ENCODE peak calls at places on chromosomes 3 and 15, in eight cellular contexts. One of them, this sample, is unnamed. For H3K36me3 and H3K4me1, the result is how much of the 10 kb centered on the place peaks cover.

GRCh38 chr3:157128771-157129671 is 30.9 kb downstream of the CCNL1 start:
- DNase-seq in left ventricle myocardium inferior: no peak
- DNase-seq in effector memory CD4-positive, alpha-beta T cell: no peak
- DNase-seq in stomach: peak
- DNase-seq in tibial nerve: no peak
- DNase-seq in IMR-90: peak
- DNase-seq in heart left ventricle: no peak
- DNase-seq in small intestine: peak
- DNase-seq in this sample: peak

GRCh38 chr15:98331676-98332075 is 316.7 kb upstream of the IGF1R start:
- DNase-seq in left ventricle myocardium inferior: no peak
- DNase-seq in effector memory CD4-positive, alpha-beta T cell: no peak
- DNase-seq in stomach: no peak
- DNase-seq in tibial nerve: no peak
- DNase-seq in IMR-90: no peak
- DNase-seq in heart left ventricle: no peak
- DNase-seq in small intestine: no peak
- DNase-seq in this sample: no peak

GRCh38 chr3:141789281-141789680 is 26.1 kb downstream of the GRK7 start:
- DNase-seq in left ventricle myocardium inferior: no peak
- DNase-seq in effector memory CD4-positive, alpha-beta T cell: no peak
- DNase-seq in stomach: no peak
- DNase-seq in tibial nerve: no peak
- DNase-seq in IMR-90: no peak
- DNase-seq in heart left ventricle: no peak
- DNase-seq in small intestine: no peak
- DNase-seq in this sample: no peak

GRCh38 chr3:185549111-185549510 is 3.3 kb downstream of the LIPH start:
- DNase-seq in left ventricle myocardium inferior: no peak
- DNase-seq in effector memory CD4-positive, alpha-beta T cell: no peak
- DNase-seq in stomach: peak
- DNase-seq in tibial nerve: no peak
- DNase-seq in IMR-90: peak
- DNase-seq in heart left ventricle: no peak
- DNase-seq in small intestine: peak
- DNase-seq in this sample: no peak

GRCh38 chr3:187197255-187197654 is at the start of gene RTP1:
- DNase-seq in left ventricle myocardium inferior: no peak
- DNase-seq in effector memory CD4-positive, alpha-beta T cell: no peak
- DNase-seq in stomach: no peak
- DNase-seq in tibial nerve: no peak
- DNase-seq in IMR-90: no peak
- DNase-seq in heart left ventricle: no peak
- DNase-seq in small intestine: no peak
- DNase-seq in this sample: no peak

GRCh38 chr3:15300318-15301078 is 31.9 kb downstream of the SH3BP5 start:
- DNase-seq in left ventricle myocardium inferior: no peak
- DNase-seq in effector memory CD4-positive, alpha-beta T cell: no peak
- DNase-seq in stomach: no peak
- DNase-seq in tibial nerve: no peak
- DNase-seq in IMR-90: peak
- DNase-seq in heart left ventricle: no peak
- DNase-seq in small intestine: no peak
- DNase-seq in this sample: no peak

GRCh38 chr15:25830844-25831443 is 32.2 kb downstream of the ATP10A start:
- DNase-seq in left ventricle myocardium inferior: no peak
- DNase-seq in effector memory CD4-positive, alpha-beta T cell: no peak
- DNase-seq in stomach: no peak
- DNase-seq in tibial nerve: no peak
- DNase-seq in IMR-90: peak
- DNase-seq in heart left ventricle: peak
- DNase-seq in small intestine: no peak
- DNase-seq in this sample: no peak

GRCh38 chr15:87618203-87618725 is 638.3 kb downstream of the NTRK3 start:
- DNase-seq in left ventricle myocardium inferior: no peak
- DNase-seq in effector memory CD4-positive, alpha-beta T cell: no peak
- DNase-seq in stomach: no peak
- DNase-seq in tibial nerve: no peak
- DNase-seq in IMR-90: no peak
- DNase-seq in heart left ventricle: no peak
- DNase-seq in small intestine: no peak
- DNase-seq in this sample: no peak

GRCh38 chr3:7950890-7951289 is 550.7 kb upstream of the LMCD1 start:
- DNase-seq in left ventricle myocardium inferior: no peak
- DNase-seq in effector memory CD4-positive, alpha-beta T cell: no peak
- DNase-seq in stomach: no peak
- DNase-seq in tibial nerve: no peak
- DNase-seq in IMR-90: no peak
- DNase-seq in heart left ventricle: no peak
- DNase-seq in small intestine: no peak
- DNase-seq in this sample: no peak

GRCh38 chr15:37087050-37087691 is 13.2 kb downstream of the MEIS2 start:
- DNase-seq in left ventricle myocardium inferior: no peak
- DNase-seq in effector memory CD4-positive, alpha-beta T cell: no peak
- DNase-seq in stomach: no peak
- DNase-seq in tibial nerve: no peak
- DNase-seq in IMR-90: no peak
- DNase-seq in heart left ventricle: no peak
- DNase-seq in small intestine: no peak
- DNase-seq in this sample: no peak

GRCh38 chr15:99424978-99425665 is 140.7 kb upstream of the MEF2A start:
- DNase-seq in left ventricle myocardium inferior: peak
- DNase-seq in effector memory CD4-positive, alpha-beta T cell: no peak
- DNase-seq in stomach: no peak
- DNase-seq in tibial nerve: no peak
- DNase-seq in IMR-90: peak
- DNase-seq in heart left ventricle: no peak
- DNase-seq in small intestine: no peak
- DNase-seq in this sample: peak

GRCh38 chr3:153173758-153174516 is 11.9 kb downstream of the RAP2B start:
- DNase-seq in left ventricle myocardium inferior: no peak
- DNase-seq in effector memory CD4-positive, alpha-beta T cell: no peak
- DNase-seq in stomach: no peak
- DNase-seq in tibial nerve: no peak
- DNase-seq in IMR-90: peak
- DNase-seq in heart left ventricle: no peak
- DNase-seq in small intestine: no peak
- DNase-seq in this sample: no peak

GRCh38 chr3:42222942-42223693 is 42.9 kb downstream of the CCK start:
- DNase-seq in left ventricle myocardium inferior: no peak
- DNase-seq in effector memory CD4-positive, alpha-beta T cell: no peak
- DNase-seq in stomach: no peak
- DNase-seq in tibial nerve: no peak
- DNase-seq in IMR-90: no peak
- DNase-seq in heart left ventricle: no peak
- DNase-seq in small intestine: no peak
- DNase-seq in this sample: no peak

GRCh38 chr3:69986419-69986818 is 13.1 kb upstream of the SAMMSON start:
- DNase-seq in left ventricle myocardium inferior: no peak
- DNase-seq in effector memory CD4-positive, alpha-beta T cell: no peak
- DNase-seq in stomach: no peak
- DNase-seq in tibial nerve: no peak
- DNase-seq in IMR-90: no peak
- DNase-seq in heart left ventricle: no peak
- DNase-seq in small intestine: no peak
- DNase-seq in this sample: no peak

GRCh38 chr3:134363381-134363755 is 10.9 kb downstream of the AMOTL2 start:
- DNase-seq in left ventricle myocardium inferior: no peak
- DNase-seq in effector memory CD4-positive, alpha-beta T cell: no peak
- DNase-seq in stomach: no peak
- DNase-seq in tibial nerve: no peak
- DNase-seq in IMR-90: no peak
- DNase-seq in heart left ventricle: no peak
- DNase-seq in small intestine: no peak
- DNase-seq in this sample: no peak

GRCh38 chr3:20668411-20668810 is 482.4 kb upstream of the SGO1 start:
- DNase-seq in left ventricle myocardium inferior: no peak
- DNase-seq in effector memory CD4-positive, alpha-beta T cell: no peak
- DNase-seq in stomach: no peak
- DNase-seq in tibial nerve: no peak
- DNase-seq in IMR-90: no peak
- DNase-seq in heart left ventricle: peak
- DNase-seq in small intestine: no peak
- DNase-seq in this sample: no peak

GRCh38 chr15:43775411-43775965 is 1.3 kb downstream of the ELL3 start:
- DNase-seq in left ventricle myocardium inferior: no peak
- DNase-seq in effector memory CD4-positive, alpha-beta T cell: no peak
- DNase-seq in stomach: peak
- DNase-seq in tibial nerve: no peak
- DNase-seq in IMR-90: peak
- DNase-seq in heart left ventricle: peak
- DNase-seq in small intestine: peak
- DNase-seq in this sample: no peak

GRCh38 chr3:125129512-125129962 is 73.7 kb upstream of the HEG1 start:
- DNase-seq in left ventricle myocardium inferior: no peak
- DNase-seq in effector memory CD4-positive, alpha-beta T cell: no peak
- DNase-seq in stomach: peak
- DNase-seq in tibial nerve: no peak
- DNase-seq in IMR-90: peak
- DNase-seq in heart left ventricle: no peak
- DNase-seq in small intestine: no peak
- DNase-seq in this sample: no peak

GRCh38 chr15:31459011-31459748 is 132.5 kb downstream of the KLF13 start:
- DNase-seq in left ventricle myocardium inferior: no peak
- DNase-seq in effector memory CD4-positive, alpha-beta T cell: no peak
- DNase-seq in stomach: peak
- DNase-seq in tibial nerve: no peak
- DNase-seq in IMR-90: peak
- DNase-seq in heart left ventricle: no peak
- DNase-seq in small intestine: no peak
- DNase-seq in this sample: no peak

DNA sequence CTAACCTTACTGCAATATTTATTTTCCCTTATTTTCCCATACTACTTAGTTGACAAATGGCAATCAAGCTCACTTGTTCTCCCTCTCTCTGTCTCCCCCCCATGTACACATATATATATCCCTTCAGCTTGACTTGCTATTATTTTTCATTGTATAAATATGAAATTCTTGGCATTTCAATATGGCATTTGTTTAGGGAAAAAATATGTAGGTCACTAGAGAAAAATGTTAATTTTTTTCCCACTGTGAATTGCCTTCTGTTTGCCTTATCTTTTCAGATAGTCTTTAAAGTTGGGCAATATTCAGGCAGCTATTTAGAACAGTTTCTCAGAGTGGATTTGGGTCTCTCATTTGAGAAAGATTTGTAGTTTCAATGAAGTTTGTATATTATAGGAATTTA is 62.8 kb upstream of the UTS2B start:
- DNase-seq in left ventricle myocardium inferior: no peak
- DNase-seq in effector memory CD4-positive, alpha-beta T cell: no peak
- DNase-seq in stomach: no peak
- DNase-seq in tibial nerve: no peak
- DNase-seq in IMR-90: peak
- DNase-seq in heart left ventricle: no peak
- DNase-seq in small intestine: no peak
- DNase-seq in this sample: no peak
- H3K36me3 ChIP-seq in left ventricle myocardium inferior: half or more
- H3K36me3 ChIP-seq in effector memory CD4-positive, alpha-beta T cell: under half
- H3K36me3 ChIP-seq in stomach: half or more
- H3K36me3 ChIP-seq in tibial nerve: under half
- H3K36me3 ChIP-seq in IMR-90: under half
- H3K36me3 ChIP-seq in heart left ventricle: half or more
- H3K36me3 ChIP-seq in small intestine: under half
- H3K36me3 ChIP-seq in this sample: under half

DNA sequence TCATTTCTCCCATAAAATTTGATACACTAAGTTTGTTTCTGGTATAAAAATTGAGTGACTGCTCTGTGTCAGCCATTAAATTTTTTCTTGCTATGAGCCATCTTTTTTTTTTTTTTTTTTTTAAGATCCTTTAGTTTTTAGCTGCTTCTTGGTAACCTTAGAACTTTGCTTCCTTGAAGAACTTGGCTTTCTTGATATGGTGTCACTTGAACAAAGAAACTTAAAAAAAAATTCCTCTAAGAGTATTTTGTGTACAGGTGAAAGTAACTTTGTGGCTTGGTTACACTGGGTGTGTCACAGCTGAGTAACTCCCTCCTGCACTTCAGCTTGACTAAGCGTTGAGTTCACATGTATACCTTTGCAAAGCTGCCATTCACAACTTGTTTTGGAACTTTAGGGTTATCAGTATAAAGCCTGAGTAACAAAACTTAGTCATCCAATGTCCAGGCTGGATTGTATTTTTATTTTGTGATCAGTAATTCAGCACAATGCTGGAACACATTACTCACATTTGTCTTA is 6.5 kb downstream of the CHD2 start:
- DNase-seq in left ventricle myocardium inferior: no peak
- DNase-seq in effector memory CD4-positive, alpha-beta T cell: no peak
- DNase-seq in stomach: no peak
- DNase-seq in tibial nerve: no peak
- DNase-seq in IMR-90: peak
- DNase-seq in heart left ventricle: no peak
- DNase-seq in small intestine: peak
- DNase-seq in this sample: no peak
- H3K4me3 ChIP-seq in left ventricle myocardium inferior: peak
- H3K4me3 ChIP-seq in effector memory CD4-positive, alpha-beta T cell: no peak
- H3K4me3 ChIP-seq in stomach: no peak
- H3K4me3 ChIP-seq in tibial nerve: no peak
- H3K4me3 ChIP-seq in IMR-90: no peak
- H3K4me3 ChIP-seq in heart left ventricle: no peak
- H3K4me3 ChIP-seq in small intestine: no peak
- H3K4me3 ChIP-seq in this sample: peak

DNA sequence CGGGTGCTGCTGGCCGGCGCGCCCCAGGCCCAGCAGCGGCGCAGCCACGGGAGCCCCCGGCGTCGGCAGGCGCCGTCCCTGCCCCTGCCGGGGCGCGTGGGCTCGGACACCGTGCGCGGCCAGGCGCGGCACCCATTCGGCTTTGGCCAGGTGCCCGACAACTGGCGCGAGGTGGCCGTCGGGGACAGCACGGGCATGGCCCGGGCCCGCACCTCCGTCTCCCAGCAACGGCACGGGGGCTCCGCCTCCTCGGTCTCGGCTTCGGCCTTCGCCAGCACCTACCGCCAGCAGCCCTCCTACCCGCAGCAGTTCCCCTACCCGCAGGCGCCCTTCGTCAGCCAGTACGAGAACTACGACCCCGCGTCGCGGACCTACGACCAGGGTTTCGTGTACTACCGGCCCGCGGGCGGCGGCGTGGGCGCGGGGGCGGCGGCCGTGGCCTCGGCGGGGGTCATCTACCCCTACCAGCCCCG is 777 bp downstream of the LOXL1 start:
- DNase-seq in left ventricle myocardium inferior: peak
- DNase-seq in effector memory CD4-positive, alpha-beta T cell: peak
- DNase-seq in stomach: peak
- DNase-seq in tibial nerve: no peak
- DNase-seq in IMR-90: no peak
- DNase-seq in heart left ventricle: peak
- DNase-seq in small intestine: peak
- DNase-seq in this sample: peak
- H3K4me1 ChIP-seq in left ventricle myocardium inferior: half or more
- H3K4me1 ChIP-seq in effector memory CD4-positive, alpha-beta T cell: under half
- H3K4me1 ChIP-seq in stomach: half or more
- H3K4me1 ChIP-seq in tibial nerve: under half
- H3K4me1 ChIP-seq in IMR-90: half or more
- H3K4me1 ChIP-seq in heart left ventricle: half or more
- H3K4me1 ChIP-seq in small intestine: under half
- H3K4me1 ChIP-seq in this sample: half or more

DNA sequence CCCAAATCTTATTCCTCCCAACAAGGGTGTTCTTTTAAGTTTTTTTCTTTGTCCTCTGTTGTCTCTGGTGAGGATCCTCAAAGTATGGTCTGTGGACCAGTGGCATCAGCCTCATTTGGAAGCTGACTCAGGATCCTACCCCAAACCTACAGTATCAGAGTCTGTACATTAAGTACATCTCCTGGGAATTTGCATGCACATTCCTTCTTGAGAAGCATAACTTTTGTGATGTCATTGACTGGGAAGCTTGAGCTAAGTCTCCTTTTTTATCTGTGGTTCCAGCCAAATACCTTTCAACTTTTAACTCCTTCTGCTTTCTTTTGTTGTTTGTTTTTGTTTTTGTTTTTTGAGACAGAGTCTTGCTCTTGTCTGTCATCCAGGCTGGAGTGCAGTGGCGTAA is 40.5 kb downstream of the ARMC8 start:
- DNase-seq in left ventricle myocardium inferior: no peak
- DNase-seq in effector memory CD4-positive, alpha-beta T cell: no peak
- DNase-seq in stomach: no peak
- DNase-seq in tibial nerve: no peak
- DNase-seq in IMR-90: peak
- DNase-seq in heart left ventricle: no peak
- DNase-seq in small intestine: no peak
- DNase-seq in this sample: no peak
- H3K36me3 ChIP-seq in left ventricle myocardium inferior: half or more
- H3K36me3 ChIP-seq in effector memory CD4-positive, alpha-beta T cell: half or more
- H3K36me3 ChIP-seq in stomach: half or more
- H3K36me3 ChIP-seq in tibial nerve: under half
- H3K36me3 ChIP-seq in IMR-90: under half
- H3K36me3 ChIP-seq in heart left ventricle: half or more
- H3K36me3 ChIP-seq in small intestine: under half
- H3K36me3 ChIP-seq in this sample: half or more